ENCODE peak calls at places on chromosomes 11 and 22, in four cellular contexts. X is neural crest cell, K is HAP-1, O is HTR-8/SVneo. H is an unnamed sample.

GRCh38 chr11:2451336-2451735 is 6.5 kb downstream of the KCNQ1 start:
- DNase-seq in K (no peak), O (no peak), X (no peak), H (no peak)

GRCh38 chr11:76151561-76152085 is 54.7 kb downstream of the WNT11 start:
- DNase-seq in X (no peak), O (no peak), K (no peak), H (no peak)

GRCh38 chr11:75440960-75441803 is 8.2 kb upstream of the KLHL35 start:
- DNase-seq in X (no peak), O (no peak), K (no peak), H (no peak)

GRCh38 chr22:24404561-24405275 is 22.7 kb upstream of the ADORA2A start:
- DNase-seq in X (no peak), K (no peak), O (no peak), H (no peak)

GRCh38 chr11:108037636-108038035 is 28.9 kb downstream of the CUL5 start:
- DNase-seq in X (no peak), K (no peak), O (no peak), H (no peak)

GRCh38 chr11:42410251-42410956 is 901.4 kb upstream of the API5 start:
- DNase-seq in K (no peak), O (no peak), X (no peak), H (no peak)

GRCh38 chr11:11535611-11536010 is 86.2 kb downstream of the GALNT18 start:
- DNase-seq in O (no peak), K (no peak), X (no peak), H (no peak)

GRCh38 chr11:2911088-2912037 is 17.9 kb downstream of the PHLDA2 start:
- DNase-seq in O (no peak), K (no peak), X (no peak), H (no peak)

GRCh38 chr11:34493468-34493867 is 20.1 kb downstream of the ELF5 start:
- DNase-seq in K (no peak), X (no peak), O (no peak), H (no peak)